ENCODE peak calls at places on chromosome 6, in four cellular contexts. E is foreskin fibroblast, T is IMR-90, U is colonic mucosa. F is an unnamed sample.

GRCh38 chr6:168863467-168863866 is 390.2 kb downstream of the THBS2 start:
- DNase-seq in E (no peak), T (no peak), U (no peak), F (no peak)

GRCh38 chr6:134482585-134483346 is 164.9 kb upstream of the SGK1 start:
- DNase-seq in E (no peak), T (no peak), U (no peak), F (no peak)

GRCh38 chr6:12049165-12049564 is 37.1 kb downstream of the HIVEP1 start:
- DNase-seq in E (no peak), T (no peak), U (no peak), F (no peak)

GRCh38 chr6:46419576-46420002 is 71.7 kb downstream of the RCAN2 start:
- DNase-seq in E (peak; percentile 56), T (peak; percentile 67), U (peak; percentile 72), F (no peak)

GRCh38 chr6:45756611-45757010 is 259.0 kb downstream of the CLIC5 start:
- DNase-seq in E (no peak), T (no peak), U (no peak), F (peak; percentile 89)

GRCh38 chr6:127384007-127384406 is 40.6 kb upstream of the ECHDC1 start:
- DNase-seq in E (peak; percentile 53), T (peak; percentile 41), U (no peak), F (no peak)

GRCh38 chr6:108380876-108381275 is 86.0 kb downstream of the AFG1L start:
- DNase-seq in E (no peak), T (no peak), U (no peak), F (no peak)

GRCh38 chr6:46407785-46408530 is 83.3 kb downstream of the RCAN2 start:
- DNase-seq in E (no peak), T (no peak), U (no peak), F (no peak)

GRCh38 chr6:112739766-112740165 is 392.6 kb downstream of the RFPL4B start:
- DNase-seq in E (no peak), T (no peak), U (no peak), F (no peak)

GRCh38 chr6:16035488-16036080 is 93.3 kb upstream of the MYLIP start:
- DNase-seq in E (no peak), T (no peak), U (no peak), F (no peak)

GRCh38 chr6:42748241-42748898 is 2.5 kb upstream of the TBCC start:
- DNase-seq in E (no peak), T (no peak), U (no peak), F (no peak)

GRCh38 chr6:151482290-151482689 is 11.5 kb upstream of the CCDC170 start:
- DNase-seq in E (no peak), T (peak; percentile 52), U (no peak), F (no peak)

GRCh38 chr6:165617528-165617927 is 45.5 kb downstream of the PDE10A start:
- DNase-seq in E (no peak), T (no peak), U (no peak), F (peak; percentile 60)

GRCh38 chr6:40586800-40587201 is 363 bp downstream of the LRFN2 start:
- DNase-seq in E (no peak), T (no peak), U (peak; percentile 19), F (no peak)

GRCh38 chr6:16656451-16656850 is 104.8 kb downstream of the ATXN1 start:
- DNase-seq in E (no peak), T (no peak), U (no peak), F (no peak)

GRCh38 chr6:157019733-157020132 is 242.6 kb downstream of the ARID1B start:
- DNase-seq in E (no peak), T (peak; percentile 26), U (no peak), F (no peak)

GRCh38 chr6:156857573-156857972 is 80.4 kb downstream of the ARID1B start:
- DNase-seq in E (no peak), T (peak; percentile 64), U (no peak), F (peak; percentile 10)

GRCh38 chr6:25138024-25138696 is 141.0 kb upstream of the CARMIL1 start:
- DNase-seq in E (peak; percentile 78), T (peak; percentile 62), U (peak; percentile 61), F (no peak)
- TF ChIP-seq CTCF in E (peak; percentile 44), T (no peak), U (no peak), F (no peak)

GRCh38 chr6:38493929-38494547 is 145.7 kb downstream of the BTBD9 start:
- DNase-seq in E (peak; percentile 59), T (peak; percentile 81), U (peak; percentile 85), F (peak; percentile 96)
- TF ChIP-seq CTCF in E (peak; percentile 59), T (peak; percentile 90), U (peak; percentile 94), F (peak; percentile 90)

DNA sequence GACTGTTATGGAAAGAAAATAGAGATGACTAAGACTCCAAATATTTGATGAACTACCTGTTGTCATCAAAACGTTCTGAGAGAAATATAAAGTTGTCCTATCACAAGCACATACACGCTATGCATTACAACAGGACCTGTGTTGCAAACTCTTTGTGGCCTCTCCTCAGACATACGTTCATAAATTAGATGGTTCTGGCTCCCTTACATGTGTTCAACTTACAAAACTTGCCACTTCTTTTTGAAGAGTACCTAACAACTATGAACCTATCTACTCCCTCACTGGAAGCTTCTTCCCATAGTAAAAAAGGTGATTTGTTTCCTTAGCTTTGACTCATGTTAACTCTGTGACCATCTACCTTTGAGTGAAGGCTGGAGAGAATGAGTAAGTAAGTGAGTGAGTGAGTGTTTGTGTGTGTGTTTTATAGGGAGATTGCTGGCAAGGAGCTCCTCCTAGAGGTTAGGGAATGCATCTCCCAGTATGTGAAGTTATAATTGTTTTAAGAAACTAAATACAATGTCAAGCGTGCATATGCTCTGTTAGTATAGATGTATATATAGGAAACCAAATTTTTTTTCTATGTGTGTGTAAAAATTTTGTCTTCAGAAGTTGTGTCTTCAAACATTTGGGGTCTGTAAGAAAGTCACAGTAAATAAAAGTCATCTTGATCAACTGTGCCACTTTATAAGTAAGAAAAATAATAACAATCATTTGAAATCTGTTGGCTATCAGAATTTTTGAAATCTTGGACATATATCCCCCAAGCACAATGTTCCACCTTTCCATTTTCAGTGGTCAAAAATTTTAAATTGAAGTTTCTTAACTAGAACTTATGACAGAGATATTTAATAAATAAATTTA is 1211.1 kb upstream of the GJE1 start:
- DNase-seq in E (peak; percentile 74), T (peak; percentile 86), U (no peak), F (no peak)
- TF ChIP-seq CTCF in E (peak; percentile 68), T (peak; percentile 87), U (peak; percentile 39), F (peak; percentile 65)

DNA sequence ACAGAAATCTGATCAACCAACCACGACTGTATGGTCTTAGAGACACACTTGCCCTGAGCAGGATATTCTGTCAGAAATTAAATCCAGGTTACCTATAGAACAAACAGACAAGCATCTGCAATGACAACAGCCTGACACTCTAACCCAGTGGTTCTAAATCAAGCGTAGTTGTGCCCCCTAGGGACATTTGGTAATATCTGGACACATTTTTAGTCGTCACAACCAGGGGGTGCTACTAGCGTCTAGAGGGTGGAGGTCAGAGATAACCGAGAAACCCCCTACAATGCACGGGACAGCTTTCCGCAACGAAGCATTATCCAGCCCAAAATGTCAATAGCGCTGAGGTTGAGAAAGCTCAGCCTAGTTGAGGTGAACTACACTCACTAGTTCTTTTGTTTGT is 32.3 kb downstream of the ID4 start:
- DNase-seq in E (no peak), T (no peak), U (no peak), F (no peak)
- TF ChIP-seq CTCF in E (no peak), T (no peak), U (no peak), F (no peak)

DNA sequence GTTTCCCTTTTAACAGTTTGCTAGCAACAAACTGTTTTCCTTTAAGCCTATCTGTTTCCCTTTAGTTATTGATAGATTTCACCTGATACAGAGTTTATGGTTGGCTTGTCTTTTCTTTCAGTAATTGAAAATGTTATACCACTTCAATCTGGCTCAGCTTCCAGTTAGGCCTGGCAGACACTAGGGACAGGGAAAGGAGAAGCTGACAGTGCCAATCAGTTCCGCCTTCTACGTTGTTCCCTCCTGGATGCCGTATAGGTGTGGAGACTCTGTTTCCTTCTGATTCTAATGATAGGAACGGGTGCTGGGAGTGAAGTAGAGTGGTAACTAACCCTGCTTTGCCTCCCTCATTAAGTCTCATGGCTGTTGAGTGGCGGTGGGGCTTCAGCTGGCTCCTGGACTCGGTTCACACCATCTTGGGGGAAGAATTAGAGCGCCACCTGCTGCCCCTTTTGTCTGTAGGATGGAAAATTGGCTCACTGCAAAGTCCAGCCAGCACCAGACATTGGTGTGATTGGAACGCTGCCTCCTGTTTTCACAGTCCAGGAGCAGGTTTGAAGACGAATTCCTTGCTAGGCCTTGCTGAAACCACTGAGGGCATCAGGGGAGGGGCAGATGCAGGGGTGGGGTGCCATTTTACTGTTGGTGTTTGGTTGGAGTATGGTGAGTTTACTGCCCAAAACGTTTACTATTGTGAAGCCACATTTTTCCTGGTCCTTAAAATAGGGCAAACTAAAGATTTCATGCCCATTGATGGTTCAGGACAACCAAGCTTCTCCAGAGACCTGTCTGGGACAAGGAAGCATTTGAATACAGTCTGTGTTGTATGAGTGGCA is 1729.5 kb downstream of the GRIK2 start:
- DNase-seq in E (no peak), T (peak; percentile 0), U (peak; percentile 39), F (no peak)
- TF ChIP-seq CTCF in E (no peak), T (peak; percentile 33), U (no peak), F (no peak)